ENCODE peak calls at places on chromosomes 2 and 18, in seven cellular contexts. P is heart left ventricle, J is spleen, D is brain microvascular endothelial cell, Y is small intestine, M is A549, T is heart right ventricle. G is an unnamed sample.

GRCh38 chr18:22391571-22392359 is 25.9 kb downstream of the CTAGE1 start:
- DNase-seq in P (no peak), J (no peak), D (peak), Y (peak), M (no peak), T (no peak), G (peak)

GRCh38 chr2:104638795-104639194 is 215.1 kb upstream of the POU3F3 start:
- DNase-seq in P (no peak), J (no peak), D (no peak), Y (peak), M (no peak), T (no peak), G (no peak)

GRCh38 chr2:195543902-195544894 is 112.8 kb upstream of the SLC39A10 start:
- DNase-seq in P (no peak), J (no peak), D (peak), Y (peak), M (peak), T (no peak), G (no peak)

GRCh38 chr2:26696352-26696816 is 3.9 kb downstream of the KCNK3 start:
- DNase-seq in P (no peak), J (no peak), D (peak), Y (peak), M (peak), T (no peak), G (no peak)

GRCh38 chr2:66561645-66562336 is 126.9 kb downstream of the MEIS1 start:
- DNase-seq in P (no peak), J (no peak), D (no peak), Y (no peak), M (no peak), T (no peak), G (no peak)

GRCh38 chr2:42581257-42581656 is 12.8 kb downstream of the MTA3 start:
- DNase-seq in P (no peak), J (no peak), D (no peak), Y (no peak), M (no peak), T (no peak), G (no peak)

GRCh38 chr2:190535119-190535439 is 557 bp upstream of the NEMP2 start:
- DNase-seq in P (no peak), J (no peak), D (no peak), Y (no peak), M (no peak), T (no peak), G (no peak)

GRCh38 chr18:6963452-6964097 is 154.0 kb downstream of the LAMA1 start:
- DNase-seq in P (no peak), J (no peak), D (no peak), Y (no peak), M (no peak), T (no peak), G (no peak)

GRCh38 chr18:799943-800342 is 12.1 kb downstream of the YES1 start:
- DNase-seq in P (no peak), J (no peak), D (no peak), Y (no peak), M (no peak), T (no peak), G (no peak)

GRCh38 chr2:47221039-47221438 is 65.9 kb upstream of the STPG4 start:
- DNase-seq in P (no peak), J (no peak), D (peak), Y (no peak), M (no peak), T (no peak), G (no peak)

GRCh38 chr2:178506101-178506500 is 25.8 kb downstream of the PLEKHA3 start:
- DNase-seq in P (no peak), J (no peak), D (no peak), Y (no peak), M (no peak), T (no peak), G (no peak)

GRCh38 chr2:20282916-20283592 is 58.1 kb upstream of the SDC1 start:
- DNase-seq in P (peak), J (no peak), D (no peak), Y (peak), M (no peak), T (peak), G (no peak)

GRCh38 chr2:156435392-156435724 is 821 bp upstream of the GPD2 start:
- DNase-seq in P (no peak), J (no peak), D (no peak), Y (no peak), M (peak), T (no peak), G (no peak)

GRCh38 chr2:127173073-127173472 is 47.0 kb downstream of the CYP27C1 start:
- DNase-seq in P (peak), J (no peak), D (peak), Y (no peak), M (no peak), T (peak), G (no peak)

GRCh38 chr2:7411691-7412090 is 494.5 kb downstream of the RNF144A start:
- DNase-seq in P (no peak), J (no peak), D (no peak), Y (no peak), M (no peak), T (no peak), G (no peak)

GRCh38 chr2:239714116-239714515 is 311.0 kb downstream of the NDUFA10 start:
- DNase-seq in P (peak), J (peak), D (no peak), Y (no peak), M (no peak), T (no peak), G (no peak)

GRCh38 chr2:194822097-194822496 is 834.9 kb upstream of the SLC39A10 start:
- DNase-seq in P (no peak), J (no peak), D (no peak), Y (no peak), M (no peak), T (no peak), G (no peak)

GRCh38 chr2:42324949-42325348 is 36.1 kb downstream of the COX7A2L start:
- DNase-seq in P (no peak), J (no peak), D (no peak), Y (no peak), M (no peak), T (no peak), G (no peak)

GRCh38 chr2:236055471-236055870 is 112.7 kb downstream of the GBX2 start:
- DNase-seq in P (no peak), J (no peak), D (no peak), Y (no peak), M (no peak), T (no peak), G (no peak)

GRCh38 chr18:9905401-9905922 is 8.4 kb upstream of the VAPA start:
- DNase-seq in P (no peak), J (no peak), D (no peak), Y (no peak), M (no peak), T (no peak), G (no peak)

GRCh38 chr2:128261245-128262128 is 57.2 kb downstream of the HS6ST1 start:
- DNase-seq in P (no peak), J (no peak), D (no peak), Y (no peak), M (no peak), T (no peak), G (no peak)

GRCh38 chr18:30361864-30362540 is 680.5 kb downstream of the DSC3 start:
- DNase-seq in P (no peak), J (no peak), D (no peak), Y (no peak), M (no peak), T (no peak), G (no peak)

GRCh38 chr2:178194600-178195389 is 483 bp downstream of the OSBPL6 start:
- DNase-seq in P (peak), J (peak), D (peak), Y (peak), M (no peak), T (peak), G (peak)

GRCh38 chr2:25726511-25726910 is 53.1 kb upstream of the DTNB start:
- DNase-seq in P (no peak), J (no peak), D (no peak), Y (no peak), M (no peak), T (no peak), G (no peak)

GRCh38 chr2:101396352-101396717 is 9.0 kb upstream of the CREG2 start:
- DNase-seq in P (no peak), J (no peak), D (peak), Y (peak), M (peak), T (no peak), G (no peak)

GRCh38 chr18:3624818-3625716 is 175.1 kb downstream of the TGIF1 start:
- DNase-seq in P (no peak), J (no peak), D (peak), Y (peak), M (peak), T (no peak), G (peak)

GRCh38 chr2:172307800-172308199 is 119.6 kb upstream of the ITGA6 start:
- DNase-seq in P (peak), J (no peak), D (no peak), Y (peak), M (no peak), T (peak), G (peak)

GRCh38 chr18:21406111-21406510 is 164.1 kb downstream of the GREB1L start:
- DNase-seq in P (no peak), J (no peak), D (no peak), Y (no peak), M (no peak), T (no peak), G (no peak)

GRCh38 chr2:54665436-54665856 is 58.0 kb upstream of the EML6 start:
- DNase-seq in P (no peak), J (no peak), D (peak), Y (peak), M (no peak), T (no peak), G (peak)

DNA sequence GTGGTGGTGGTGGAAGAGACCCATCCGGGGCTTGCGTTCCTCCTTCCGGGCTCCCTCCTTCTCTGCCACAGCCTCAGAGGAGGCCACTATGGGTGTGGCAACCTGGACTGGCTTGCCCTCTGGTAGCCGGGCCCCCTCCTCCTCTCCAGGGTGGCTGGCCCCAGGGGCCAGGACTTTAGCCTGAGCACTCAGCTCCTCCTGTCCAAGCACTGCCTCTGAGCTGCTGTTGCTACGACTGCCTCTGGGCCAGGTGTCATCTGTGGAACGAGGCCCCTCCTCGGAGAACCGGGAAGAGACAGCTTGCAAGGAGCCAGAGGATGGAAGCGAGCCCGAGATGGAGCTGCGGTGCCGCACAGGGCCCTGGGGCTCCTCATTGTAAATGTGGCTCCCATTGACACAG is 16.7 kb upstream of the SFXN5 start:
- DNase-seq in P (no peak), J (no peak), D (no peak), Y (no peak), M (no peak), T (no peak), G (no peak)
- H3K27ac ChIP-seq in P (no peak), J (peak), D (no peak), Y (no peak), M (no peak), T (no peak), G (no peak)

GRCh38 chr2:230266654-230267053 is 41.1 kb downstream of the SP140 start:
- DNase-seq in P (no peak), J (no peak), D (no peak), Y (no peak), M (no peak), T (no peak), G (no peak)
- H3K27ac ChIP-seq in P (no peak), J (peak), D (no peak), Y (no peak), M (no peak), T (no peak), G (no peak)

GRCh38 chr18:49612515-49613033 is 50.7 kb downstream of the LIPG start:
- DNase-seq in P (no peak), J (no peak), D (no peak), Y (no peak), M (no peak), T (no peak), G (no peak)

GRCh38 chr18:49608892-49609291 is 47.0 kb downstream of the LIPG start:
- DNase-seq in P (no peak), J (no peak), D (no peak), Y (no peak), M (no peak), T (no peak), G (no peak)

GRCh38 chr18:49611316-49611715 is 49.5 kb downstream of the LIPG start:
- DNase-seq in P (no peak), J (no peak), D (no peak), Y (no peak), M (no peak), T (no peak), G (no peak)

GRCh38 chr18:49608366-49608747 is 46.5 kb downstream of the LIPG start:
- DNase-seq in P (no peak), J (no peak), D (no peak), Y (no peak), M (no peak), T (no peak), G (no peak)

GRCh38 chr18:49609416-49610284 is 47.8 kb downstream of the LIPG start:
- DNase-seq in P (no peak), J (no peak), D (no peak), Y (no peak), M (no peak), T (no peak), G (peak)
- H3K27ac ChIP-seq in P (no peak), J (no peak), D (no peak), Y (no peak), M (no peak), T (no peak), G (no peak)

GRCh38 chr2:113328043-113328442 is 49.3 kb upstream of the PAX8 start:
- DNase-seq in P (no peak), J (no peak), D (no peak), Y (peak), M (no peak), T (no peak), G (peak)

DNA sequence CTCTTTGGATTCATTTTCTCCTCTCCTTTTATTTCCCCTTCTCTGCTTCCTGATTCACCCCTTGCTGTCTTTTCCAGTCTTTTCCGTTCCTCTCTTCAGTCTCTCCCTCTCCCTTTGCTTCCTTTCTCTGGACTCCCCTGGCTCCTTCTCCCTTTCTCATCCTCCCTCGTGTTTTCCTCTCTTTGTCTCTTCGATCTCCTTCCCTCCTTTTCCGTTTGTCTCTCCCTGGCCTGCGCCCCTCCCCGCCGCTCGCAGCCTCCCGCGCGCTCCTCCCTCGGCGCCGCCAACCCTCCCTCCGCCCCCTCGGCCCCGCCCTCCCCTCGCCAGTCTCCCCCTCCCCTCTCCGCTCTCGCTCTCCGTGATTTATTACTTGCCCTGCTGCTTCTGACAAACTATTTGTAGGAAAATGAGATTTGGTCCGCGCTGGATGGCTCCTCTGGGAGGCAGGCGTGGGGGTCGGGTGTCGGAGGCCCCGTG is 46.0 kb upstream of the PAX8 start:
- DNase-seq in P (peak), J (no peak), D (peak), Y (peak), M (peak), T (peak), G (peak)
- H3K27ac ChIP-seq in P (no peak), J (peak), D (no peak), Y (no peak), M (peak), T (no peak), G (no peak)

DNA sequence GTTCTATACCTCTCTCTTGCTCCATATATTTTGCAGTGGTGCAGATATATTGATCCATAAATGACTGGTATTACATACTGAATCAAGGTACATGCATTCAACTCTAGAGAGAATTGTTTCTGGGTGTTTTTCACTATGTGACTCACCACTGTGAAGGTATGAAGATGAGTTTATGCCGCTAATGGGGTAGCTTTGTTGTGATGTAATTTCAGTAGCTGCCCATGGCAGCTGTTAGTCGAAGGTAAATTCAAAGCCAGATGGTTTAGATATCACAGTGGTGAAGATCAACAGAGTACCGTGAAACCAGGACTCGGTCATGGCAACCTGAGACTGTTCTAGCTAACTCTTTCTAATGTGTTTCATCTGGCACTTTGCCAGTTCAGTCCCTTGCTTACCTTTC is 50.4 kb downstream of the PKP4 start:
- DNase-seq in P (no peak), J (no peak), D (no peak), Y (no peak), M (no peak), T (no peak), G (no peak)
- H3K27ac ChIP-seq in P (no peak), J (no peak), D (no peak), Y (no peak), M (no peak), T (no peak), G (no peak)

GRCh38 chr2:109130726-109130995 is 1.7 kb downstream of the SH3RF3 start:
- DNase-seq in P (no peak), J (no peak), D (no peak), Y (no peak), M (no peak), T (no peak), G (no peak)
- H3K27ac ChIP-seq in P (no peak), J (no peak), D (no peak), Y (peak), M (no peak), T (no peak), G (peak)

GRCh38 chr2:12448846-12449480 is 267.8 kb upstream of the TRIB2 start:
- DNase-seq in P (no peak), J (no peak), D (peak), Y (no peak), M (no peak), T (no peak), G (no peak)

GRCh38 chr2:12455626-12456025 is 261.1 kb upstream of the TRIB2 start:
- DNase-seq in P (no peak), J (no peak), D (no peak), Y (no peak), M (no peak), T (no peak), G (no peak)

GRCh38 chr2:12453731-12454130 is 263.0 kb upstream of the TRIB2 start:
- DNase-seq in P (no peak), J (no peak), D (no peak), Y (no peak), M (no peak), T (no peak), G (no peak)

GRCh38 chr2:12452211-12452610 is 264.5 kb upstream of the TRIB2 start:
- DNase-seq in P (no peak), J (no peak), D (peak), Y (no peak), M (no peak), T (no peak), G (no peak)

GRCh38 chr2:12451726-12452125 is 265.0 kb upstream of the TRIB2 start:
- DNase-seq in P (no peak), J (no peak), D (peak), Y (peak), M (no peak), T (no peak), G (no peak)
- H3K27ac ChIP-seq in P (peak), J (peak), D (peak), Y (peak), M (no peak), T (peak), G (no peak)